ENCODE peak calls at places on chromosome 7, in seven cellular contexts. E is LoVo, S is choroid plexus epithelial cell, J is SW480, I is brain microvascular endothelial cell, V is cardiac muscle cell, L is stomach. R is an unnamed sample.

GRCh38 chr7:29866490-29866930 is 60.2 kb downstream of the WIPF3 start:
- DNase-seq in E (no peak), V (no peak), I (peak), S (peak), L (peak), J (no peak), R (no peak)

GRCh38 chr7:107879400-107880035 is 11.5 kb upstream of the DLD start:
- DNase-seq in V (peak), J (peak), I (peak), L (peak), E (peak), S (peak), R (no peak)

GRCh38 chr7:49852619-49853462 is 79.4 kb downstream of the VWC2 start:
- DNase-seq in L (no peak), S (peak), J (peak), E (peak), V (peak), I (peak), R (no peak)

GRCh38 chr7:91407942-91408341 is 143.7 kb downstream of the FZD1 start:
- DNase-seq in I (no peak), J (no peak), V (no peak), L (no peak), S (no peak), E (no peak), R (no peak)

GRCh38 chr7:69412331-69413146 is 185.7 kb upstream of the AUTS2 start:
- DNase-seq in J (peak), I (peak), V (no peak), L (no peak), E (peak), S (peak), R (peak)

GRCh38 chr7:112748381-112748780 is 41.8 kb downstream of the TMEM168 start:
- DNase-seq in V (no peak), E (no peak), J (no peak), L (no peak), I (no peak), S (no peak), R (no peak)

GRCh38 chr7:1897861-1898627 is 228.0 kb downstream of the ELFN1 start:
- DNase-seq in E (no peak), L (no peak), J (no peak), I (no peak), V (no peak), S (no peak), R (no peak)

GRCh38 chr7:80508440-80508839 is 3.4 kb downstream of the GNAT3 start:
- DNase-seq in L (no peak), E (no peak), V (no peak), J (no peak), I (no peak), S (peak), R (no peak)

GRCh38 chr7:91266067-91266930 is 2.1 kb downstream of the FZD1 start:
- DNase-seq in V (peak), J (no peak), E (no peak), I (no peak), L (no peak), S (no peak), R (no peak)

GRCh38 chr7:4683043-4683883 is 1.2 kb downstream of the FOXK1 start:
- DNase-seq in E (peak), S (no peak), L (no peak), I (no peak), V (no peak), J (no peak), R (peak)

GRCh38 chr7:72805526-72806494 is 22.2 kb downstream of the TYW1B start:
- DNase-seq in S (peak), J (no peak), L (no peak), V (no peak), I (peak), E (no peak), R (no peak)